ENCODE peak calls at places on chromosomes 11 and 22, in eight cellular contexts. W, T, V, N, L, A, C and X are unnamed samples.
A peak's percentile ranks its signal among the peaks of the same experiment; 100 is the strongest.

GRCh38 chr22:20239063-20239950 is 28.8 kb downstream of the RTN4R start:
- DNase-seq in W (no peak), T (no peak), V (no peak), N (peak; percentile 67), L (no peak), A (peak; percentile 70), C (peak; percentile 86), X (no peak)

GRCh38 chr11:82631722-82632630 is 101.7 kb downstream of the FAM181B start:
- DNase-seq in W (no peak), T (peak; percentile 77), V (no peak), N (no peak), L (no peak), A (no peak), C (no peak), X (no peak)

GRCh38 chr11:8049084-8049483 is 31.9 kb upstream of the TUB start:
- DNase-seq in W (no peak), T (no peak), V (no peak), N (no peak), L (no peak), A (no peak), C (peak; percentile 18), X (peak; percentile 47)

GRCh38 chr22:29359469-29359868 is 28.9 kb downstream of the AP1B1 start:
- DNase-seq in W (no peak), T (no peak), V (no peak), N (peak; percentile 73), L (no peak), A (peak; percentile 69), C (peak; percentile 79), X (no peak)

GRCh38 chr22:35540600-35541253 is at the start of gene RASD2:
- DNase-seq in W (no peak), T (peak; percentile 23), V (no peak), N (peak; percentile 53), L (no peak), A (peak; percentile 45), C (no peak), X (no peak)

GRCh38 chr22:39325392-39325932 is 6.0 kb upstream of the RPL3 start:
- DNase-seq in W (no peak), T (no peak), V (no peak), N (no peak), L (no peak), A (no peak), C (no peak), X (no peak)

GRCh38 chr11:98260983-98261382 is 759.8 kb upstream of the CNTN5 start:
- DNase-seq in W (no peak), T (no peak), V (no peak), N (no peak), L (no peak), A (no peak), C (no peak), X (no peak)

GRCh38 chr22:44526431-44527115 is 28.5 kb upstream of the RTL6 start:
- DNase-seq in W (peak; percentile 56), T (no peak), V (no peak), N (no peak), L (no peak), A (no peak), C (no peak), X (no peak)

GRCh38 chr11:97703815-97704214 is 1314.0 kb downstream of the JRKL start:
- DNase-seq in W (no peak), T (no peak), V (no peak), N (no peak), L (no peak), A (no peak), C (no peak), X (no peak)

GRCh38 chr22:49657275-49657973 is 170.2 kb downstream of the BRD1 start:
- DNase-seq in W (no peak), T (peak; percentile 62), V (peak; percentile 74), N (peak; percentile 68), L (peak; percentile 76), A (peak; percentile 82), C (peak; percentile 93), X (no peak)

GRCh38 chr11:130423541-130424155 is 4.8 kb downstream of the ADAMTS8 start:
- DNase-seq in W (no peak), T (no peak), V (no peak), N (no peak), L (no peak), A (no peak), C (no peak), X (no peak)

GRCh38 chr11:120229451-120230424 is 10.2 kb upstream of the POU2F3 start:
- DNase-seq in W (no peak), T (no peak), V (no peak), N (no peak), L (no peak), A (no peak), C (no peak), X (no peak)

GRCh38 chr22:28341001-28341400 is 338.6 kb downstream of the TTC28 start:
- DNase-seq in W (no peak), T (no peak), V (no peak), N (no peak), L (no peak), A (no peak), C (no peak), X (no peak)

GRCh38 chr22:49948958-49949913 is 11.3 kb upstream of the PIM3 start:
- DNase-seq in W (no peak), T (no peak), V (no peak), N (no peak), L (no peak), A (no peak), C (no peak), X (no peak)

GRCh38 chr11:73288197-73288872 is 16.2 kb downstream of the P2RY6 start:
- DNase-seq in W (no peak), T (no peak), V (peak; percentile 32), N (no peak), L (no peak), A (no peak), C (no peak), X (no peak)

GRCh38 chr11:27039873-27040272 is 742 bp upstream of the BBOX1 start:
- DNase-seq in W (no peak), T (no peak), V (no peak), N (no peak), L (no peak), A (no peak), C (no peak), X (no peak)

GRCh38 chr11:2521081-2521480 is 76.3 kb downstream of the KCNQ1 start:
- DNase-seq in W (no peak), T (no peak), V (no peak), N (peak; percentile 9), L (no peak), A (peak; percentile 9), C (peak; percentile 45), X (no peak)

GRCh38 chr11:14042686-14043440 is 80.3 kb downstream of the SPON1 start:
- DNase-seq in W (no peak), T (no peak), V (no peak), N (no peak), L (no peak), A (no peak), C (no peak), X (no peak)

GRCh38 chr22:37119872-37120271 is 10.4 kb upstream of the TMPRSS6 start:
- DNase-seq in W (no peak), T (no peak), V (no peak), N (no peak), L (no peak), A (no peak), C (no peak), X (no peak)

GRCh38 chr11:61579398-61580291 is 1.2 kb downstream of the SYT7 start:
- DNase-seq in W (no peak), T (no peak), V (no peak), N (no peak), L (no peak), A (no peak), C (no peak), X (no peak)

GRCh38 chr11:11579012-11579755 is 42.6 kb downstream of the GALNT18 start:
- DNase-seq in W (no peak), T (no peak), V (no peak), N (peak; percentile 48), L (no peak), A (peak; percentile 31), C (no peak), X (peak; percentile 70)